ENCODE peak calls at places on chromosomes 7 and 10, in nine cellular contexts. One of them, this sample, is unnamed.

GRCh38 chr7:102875700-102876192 is 37.1 kb upstream of the LRRC17 start:
- DNase-seq in SJCRH30: peak
- DNase-seq in RWPE2: peak
- DNase-seq in A549: peak
- DNase-seq in foreskin fibroblast: peak
- DNase-seq in cardiac fibroblast: peak
- DNase-seq in ovary: no peak
- DNase-seq in AG04449: peak
- DNase-seq in GM12878: no peak
- DNase-seq in this sample: peak

GRCh38 chr10:72727128-72727527 is 35.2 kb downstream of the MCU start:
- DNase-seq in SJCRH30: no peak
- DNase-seq in RWPE2: no peak
- DNase-seq in A549: no peak
- DNase-seq in foreskin fibroblast: no peak
- DNase-seq in cardiac fibroblast: no peak
- DNase-seq in ovary: no peak
- DNase-seq in AG04449: peak
- DNase-seq in GM12878: no peak
- DNase-seq in this sample: no peak

GRCh38 chr7:47102442-47102841 is 479.5 kb downstream of the TNS3 start:
- DNase-seq in SJCRH30: no peak
- DNase-seq in RWPE2: no peak
- DNase-seq in A549: no peak
- DNase-seq in foreskin fibroblast: no peak
- DNase-seq in cardiac fibroblast: no peak
- DNase-seq in ovary: no peak
- DNase-seq in AG04449: no peak
- DNase-seq in GM12878: no peak
- DNase-seq in this sample: no peak

GRCh38 chr10:96765406-96766240 is 45.3 kb upstream of the PIK3AP1 start:
- DNase-seq in SJCRH30: peak
- DNase-seq in RWPE2: no peak
- DNase-seq in A549: peak
- DNase-seq in foreskin fibroblast: peak
- DNase-seq in cardiac fibroblast: peak
- DNase-seq in ovary: peak
- DNase-seq in AG04449: no peak
- DNase-seq in GM12878: no peak
- DNase-seq in this sample: peak

GRCh38 chr7:100867796-100868485 is 754 bp downstream of the TRIP6 start:
- DNase-seq in SJCRH30: no peak
- DNase-seq in RWPE2: no peak
- DNase-seq in A549: no peak
- DNase-seq in foreskin fibroblast: no peak
- DNase-seq in cardiac fibroblast: no peak
- DNase-seq in ovary: no peak
- DNase-seq in AG04449: no peak
- DNase-seq in GM12878: no peak
- DNase-seq in this sample: no peak

GRCh38 chr10:92688927-92689662 is 660 bp upstream of the HHEX start:
- DNase-seq in SJCRH30: peak
- DNase-seq in RWPE2: peak
- DNase-seq in A549: peak
- DNase-seq in foreskin fibroblast: no peak
- DNase-seq in cardiac fibroblast: peak
- DNase-seq in ovary: no peak
- DNase-seq in AG04449: no peak
- DNase-seq in GM12878: no peak
- DNase-seq in this sample: no peak

GRCh38 chr7:126937196-126937595 is 315.5 kb downstream of the GRM8 start:
- DNase-seq in SJCRH30: no peak
- DNase-seq in RWPE2: no peak
- DNase-seq in A549: no peak
- DNase-seq in foreskin fibroblast: no peak
- DNase-seq in cardiac fibroblast: no peak
- DNase-seq in ovary: no peak
- DNase-seq in AG04449: no peak
- DNase-seq in GM12878: no peak
- DNase-seq in this sample: peak

GRCh38 chr7:149885191-149886017 is 11.6 kb downstream of the ATP6V0E2 start:
- DNase-seq in SJCRH30: peak
- DNase-seq in RWPE2: no peak
- DNase-seq in A549: no peak
- DNase-seq in foreskin fibroblast: no peak
- DNase-seq in cardiac fibroblast: no peak
- DNase-seq in ovary: no peak
- DNase-seq in AG04449: no peak
- DNase-seq in GM12878: no peak
- DNase-seq in this sample: no peak

GRCh38 chr10:1575481-1576244 is 161.7 kb downstream of the ADARB2 start:
- DNase-seq in SJCRH30: no peak
- DNase-seq in RWPE2: peak
- DNase-seq in A549: no peak
- DNase-seq in foreskin fibroblast: no peak
- DNase-seq in cardiac fibroblast: no peak
- DNase-seq in ovary: no peak
- DNase-seq in AG04449: no peak
- DNase-seq in GM12878: no peak
- DNase-seq in this sample: no peak

GRCh38 chr7:288671-289101 is 1.3 kb upstream of the FOXL3 start:
- DNase-seq in SJCRH30: no peak
- DNase-seq in RWPE2: no peak
- DNase-seq in A549: no peak
- DNase-seq in foreskin fibroblast: no peak
- DNase-seq in cardiac fibroblast: no peak
- DNase-seq in ovary: no peak
- DNase-seq in AG04449: no peak
- DNase-seq in GM12878: no peak
- DNase-seq in this sample: no peak

GRCh38 chr7:290554-291301 is 758 bp downstream of the FOXL3 start:
- DNase-seq in SJCRH30: no peak
- DNase-seq in RWPE2: no peak
- DNase-seq in A549: no peak
- DNase-seq in foreskin fibroblast: no peak
- DNase-seq in cardiac fibroblast: no peak
- DNase-seq in ovary: no peak
- DNase-seq in AG04449: no peak
- DNase-seq in GM12878: no peak
- DNase-seq in this sample: no peak

GRCh38 chr7:289209-289755 is 688 bp upstream of the FOXL3 start:
- DNase-seq in SJCRH30: no peak
- DNase-seq in RWPE2: no peak
- DNase-seq in A549: no peak
- DNase-seq in foreskin fibroblast: no peak
- DNase-seq in cardiac fibroblast: no peak
- DNase-seq in ovary: no peak
- DNase-seq in AG04449: no peak
- DNase-seq in GM12878: no peak
- DNase-seq in this sample: no peak

GRCh38 chr7:291302-292092 is 1.5 kb downstream of the FOXL3 start:
- DNase-seq in SJCRH30: no peak
- DNase-seq in RWPE2: no peak
- DNase-seq in A549: no peak
- DNase-seq in foreskin fibroblast: no peak
- DNase-seq in cardiac fibroblast: no peak
- DNase-seq in ovary: no peak
- DNase-seq in AG04449: no peak
- DNase-seq in GM12878: no peak
- DNase-seq in this sample: peak

GRCh38 chr7:289756-290553 is at the start of gene FOXL3:
- DNase-seq in SJCRH30: no peak
- DNase-seq in RWPE2: no peak
- DNase-seq in A549: no peak
- DNase-seq in foreskin fibroblast: no peak
- DNase-seq in cardiac fibroblast: no peak
- DNase-seq in ovary: no peak
- DNase-seq in AG04449: no peak
- DNase-seq in GM12878: no peak
- DNase-seq in this sample: no peak
- H3K4me3 ChIP-seq in SJCRH30: no peak
- H3K4me3 ChIP-seq in RWPE2: no peak
- H3K4me3 ChIP-seq in A549: no peak
- H3K4me3 ChIP-seq in foreskin fibroblast: no peak
- H3K4me3 ChIP-seq in cardiac fibroblast: no peak
- H3K4me3 ChIP-seq in ovary: no peak
- H3K4me3 ChIP-seq in AG04449: no peak
- H3K4me3 ChIP-seq in GM12878: no peak
- H3K4me3 ChIP-seq in this sample: no peak

GRCh38 chr10:8051109-8051781 is 3.2 kb upstream of the GATA3 start:
- DNase-seq in SJCRH30: no peak
- DNase-seq in RWPE2: no peak
- DNase-seq in A549: no peak
- DNase-seq in foreskin fibroblast: no peak
- DNase-seq in cardiac fibroblast: no peak
- DNase-seq in ovary: no peak
- DNase-seq in AG04449: no peak
- DNase-seq in GM12878: no peak
- DNase-seq in this sample: no peak

GRCh38 chr10:8052970-8053445 is 1.5 kb upstream of the GATA3 start:
- DNase-seq in SJCRH30: no peak
- DNase-seq in RWPE2: no peak
- DNase-seq in A549: no peak
- DNase-seq in foreskin fibroblast: no peak
- DNase-seq in cardiac fibroblast: no peak
- DNase-seq in ovary: no peak
- DNase-seq in AG04449: no peak
- DNase-seq in GM12878: no peak
- DNase-seq in this sample: no peak

GRCh38 chr10:8050561-8051108 is 3.9 kb upstream of the GATA3 start:
- DNase-seq in SJCRH30: peak
- DNase-seq in RWPE2: no peak
- DNase-seq in A549: peak
- DNase-seq in foreskin fibroblast: no peak
- DNase-seq in cardiac fibroblast: peak
- DNase-seq in ovary: no peak
- DNase-seq in AG04449: no peak
- DNase-seq in GM12878: no peak
- DNase-seq in this sample: no peak

GRCh38 chr10:8052344-8052969 is 2.0 kb upstream of the GATA3 start:
- DNase-seq in SJCRH30: no peak
- DNase-seq in RWPE2: no peak
- DNase-seq in A549: no peak
- DNase-seq in foreskin fibroblast: no peak
- DNase-seq in cardiac fibroblast: no peak
- DNase-seq in ovary: no peak
- DNase-seq in AG04449: no peak
- DNase-seq in GM12878: no peak
- DNase-seq in this sample: no peak

DNA sequence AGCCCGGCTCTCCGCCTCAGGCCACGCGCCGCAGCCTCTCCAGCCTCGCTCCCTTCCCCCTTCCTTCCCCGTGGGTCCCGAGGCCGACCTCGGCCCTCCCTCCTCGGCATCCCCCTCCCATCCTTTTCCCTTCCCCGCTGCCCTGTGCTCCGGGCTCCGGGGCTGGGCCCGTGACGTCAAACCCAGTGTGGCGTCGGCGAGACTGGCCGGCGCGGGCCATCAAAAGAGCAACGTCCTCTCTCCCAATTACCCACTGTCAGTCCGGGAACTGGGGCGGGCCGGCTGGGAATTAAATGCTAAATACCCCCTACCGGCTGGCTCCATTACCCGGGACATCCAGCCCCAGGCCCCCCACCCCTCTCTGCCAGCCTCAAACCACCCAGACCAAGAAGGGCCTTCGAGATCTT is 2.6 kb upstream of the GATA3 start:
- DNase-seq in SJCRH30: no peak
- DNase-seq in RWPE2: no peak
- DNase-seq in A549: no peak
- DNase-seq in foreskin fibroblast: no peak
- DNase-seq in cardiac fibroblast: no peak
- DNase-seq in ovary: no peak
- DNase-seq in AG04449: no peak
- DNase-seq in GM12878: no peak
- DNase-seq in this sample: no peak
- H3K4me3 ChIP-seq in SJCRH30: no peak
- H3K4me3 ChIP-seq in RWPE2: no peak
- H3K4me3 ChIP-seq in A549: no peak
- H3K4me3 ChIP-seq in foreskin fibroblast: no peak
- H3K4me3 ChIP-seq in cardiac fibroblast: no peak
- H3K4me3 ChIP-seq in ovary: no peak
- H3K4me3 ChIP-seq in AG04449: no peak
- H3K4me3 ChIP-seq in GM12878: no peak
- H3K4me3 ChIP-seq in this sample: peak

GRCh38 chr7:17233643-17234397 is 64.6 kb upstream of the AHR start:
- DNase-seq in SJCRH30: no peak
- DNase-seq in RWPE2: no peak
- DNase-seq in A549: no peak
- DNase-seq in foreskin fibroblast: no peak
- DNase-seq in cardiac fibroblast: peak
- DNase-seq in ovary: no peak
- DNase-seq in AG04449: no peak
- DNase-seq in GM12878: peak
- DNase-seq in this sample: no peak
- H3K4me3 ChIP-seq in SJCRH30: no peak
- H3K4me3 ChIP-seq in RWPE2: no peak
- H3K4me3 ChIP-seq in A549: no peak
- H3K4me3 ChIP-seq in foreskin fibroblast: no peak
- H3K4me3 ChIP-seq in cardiac fibroblast: no peak
- H3K4me3 ChIP-seq in ovary: no peak
- H3K4me3 ChIP-seq in AG04449: no peak
- H3K4me3 ChIP-seq in GM12878: peak
- H3K4me3 ChIP-seq in this sample: no peak

DNA sequence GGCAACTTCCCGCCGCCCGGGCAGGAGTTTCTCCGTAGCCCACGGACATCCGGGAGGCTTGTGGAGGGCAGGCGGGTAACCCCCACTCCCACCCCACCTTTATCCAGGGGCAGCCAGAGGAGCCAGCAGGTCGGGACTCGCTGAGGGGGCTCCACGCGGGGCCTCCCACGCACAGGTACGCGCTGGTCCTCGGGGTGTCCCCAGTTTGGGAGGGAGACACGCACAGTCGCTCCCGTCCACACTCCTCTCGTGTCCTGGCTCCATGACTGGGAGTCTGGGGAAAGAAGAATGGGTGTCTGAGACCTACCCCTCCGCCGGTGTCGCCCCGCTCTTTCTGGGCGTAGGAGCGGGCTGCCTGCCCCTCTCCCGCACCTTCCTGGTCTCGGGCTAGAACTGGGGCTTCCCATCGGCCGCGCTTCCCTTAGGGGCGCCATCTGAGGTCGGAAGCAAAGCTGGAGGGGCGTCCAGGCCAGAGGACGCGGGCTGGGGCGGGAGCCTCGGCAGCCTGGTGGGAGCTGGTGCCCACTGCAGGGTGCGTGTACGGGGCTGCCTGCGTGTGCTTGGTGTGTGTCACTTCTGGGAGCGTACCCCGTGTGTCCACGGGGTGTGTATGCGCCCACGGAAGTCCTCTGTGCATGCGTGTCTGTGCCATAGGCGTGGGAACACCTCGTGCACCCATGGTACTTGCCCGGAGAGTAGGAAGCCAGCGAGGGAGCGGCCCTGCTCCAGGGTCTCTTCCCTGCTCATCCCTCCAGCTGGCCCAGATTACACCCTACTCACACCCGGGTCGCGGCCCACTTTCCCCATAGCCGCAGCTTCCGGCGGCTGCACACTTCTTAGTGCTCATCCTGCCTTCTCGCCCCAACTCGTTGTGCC is 73.0 kb upstream of the LEP start:
- DNase-seq in SJCRH30: no peak
- DNase-seq in RWPE2: no peak
- DNase-seq in A549: no peak
- DNase-seq in foreskin fibroblast: no peak
- DNase-seq in cardiac fibroblast: no peak
- DNase-seq in ovary: peak
- DNase-seq in AG04449: no peak
- DNase-seq in GM12878: no peak
- DNase-seq in this sample: no peak
- H3K4me3 ChIP-seq in SJCRH30: no peak
- H3K4me3 ChIP-seq in RWPE2: peak
- H3K4me3 ChIP-seq in A549: peak
- H3K4me3 ChIP-seq in foreskin fibroblast: no peak
- H3K4me3 ChIP-seq in cardiac fibroblast: no peak
- H3K4me3 ChIP-seq in ovary: peak
- H3K4me3 ChIP-seq in AG04449: no peak
- H3K4me3 ChIP-seq in GM12878: no peak
- H3K4me3 ChIP-seq in this sample: peak

This sample was measured in kidney epithelial cell.